ENCODE peak calls at places on chromosomes 12 and 14, in eight cellular contexts. Z is left ventricle myocardium superior; E is hepatocyte; Y is Caki2; S is naive thymus-derived CD8-positive, alpha-beta T cell; A is AG10803; K is stimulated activated CD4-positive, alpha-beta T cell treated with anti-CD3 and anti-CD28 coated beads, Interleukin-12 subunit alpha, Interleukin-12 subunit beta, amount 100 ng/mL, for 4 hours; X is GM23338. B is an unnamed sample.

GRCh38 chr14:42163136-42163535 is 556.5 kb downstream of the LRFN5 start:
- DNase-seq in S (no peak), K (no peak), X (no peak), A (no peak), Z (no peak), Y (no peak), E (no peak), B (no peak)

GRCh38 chr12:97223419-97223818 is 239.2 kb upstream of the RMST start:
- DNase-seq in S (no peak), X (no peak), E (no peak), Z (no peak), Y (no peak), K (no peak), A (no peak), B (no peak)

GRCh38 chr14:53793790-53794560 is 162.7 kb downstream of the BMP4 start:
- DNase-seq in Y (no peak), S (no peak), A (no peak), K (no peak), E (no peak), X (no peak), Z (peak; percentile 30), B (no peak)

GRCh38 chr14:48792376-48793024 is 793.7 kb downstream of the RPS29 start:
- DNase-seq in K (no peak), X (peak; percentile 4), Z (no peak), A (no peak), Y (no peak), S (no peak), E (peak; percentile 25), B (no peak)

GRCh38 chr12:59357811-59358210 is 238.0 kb upstream of the SLC16A7 start:
- DNase-seq in Z (no peak), Y (no peak), K (no peak), A (no peak), S (no peak), E (no peak), X (peak; percentile 25), B (no peak)

GRCh38 chr12:91579516-91580263 is 397.1 kb upstream of the DCN start:
- DNase-seq in Y (no peak), X (no peak), E (no peak), K (no peak), A (no peak), S (no peak), Z (no peak), B (no peak)

GRCh38 chr14:53528114-53528513 is 375.0 kb upstream of the DDHD1 start:
- DNase-seq in E (no peak), A (peak; percentile 63), K (no peak), Y (no peak), S (no peak), X (no peak), Z (no peak), B (peak; percentile 63)

GRCh38 chr12:108381793-108382436 is 42.8 kb upstream of the CMKLR1 start:
- DNase-seq in K (no peak), A (no peak), Z (no peak), S (no peak), X (peak; percentile 68), E (peak; percentile 53), Y (no peak), B (peak; percentile 16)

GRCh38 chr14:75132374-75133086 is 5.7 kb upstream of the NEK9 start:
- DNase-seq in Y (peak; percentile 68), K (peak; percentile 6), E (peak; percentile 86), Z (no peak), X (peak; percentile 87), A (peak; percentile 71), S (peak; percentile 76), B (peak; percentile 81)

GRCh38 chr14:38016497-38016896 is 191.2 kb upstream of the SSTR1 start:
- DNase-seq in A (no peak), K (no peak), E (no peak), S (no peak), Y (no peak), X (peak; percentile 45), Z (no peak), B (peak; percentile 9)

GRCh38 chr14:101499080-101499479 is 62.2 kb upstream of the DIO3 start:
- DNase-seq in S (no peak), A (no peak), Z (no peak), E (no peak), K (no peak), Y (no peak), X (no peak), B (no peak)

GRCh38 chr12:29591140-29592020 is 93.9 kb upstream of the OVCH1 start:
- DNase-seq in Y (no peak), S (no peak), A (peak; percentile 9), E (peak; percentile 35), K (no peak), X (peak; percentile 77), Z (no peak), B (peak; percentile 69)